ENCODE peak calls at places on chromosome 10, in eight cellular contexts. A, L, S, T, J, Z, D and G are unnamed samples.

GRCh38 chr10:122510326-122510725 is 49.0 kb downstream of the HTRA1 start:
- DNase-seq in J (no peak), D (no peak), L (peak; percentile 14), Z (no peak), A (no peak), S (no peak), T (no peak), G (no peak)

GRCh38 chr10:35795131-35795819 is 153.2 kb upstream of the FZD8 start:
- DNase-seq in L (peak; percentile 19), Z (no peak), J (peak; percentile 15), T (no peak), S (no peak), D (no peak), A (no peak), G (no peak)

GRCh38 chr10:122475130-122475529 is 13.8 kb downstream of the HTRA1 start:
- DNase-seq in J (peak; percentile 79), D (no peak), Z (no peak), L (no peak), T (no peak), A (peak; percentile 42), S (no peak), G (no peak)

GRCh38 chr10:70590663-70591416 is 11.7 kb downstream of the PRF1 start:
- DNase-seq in L (no peak), S (peak; percentile 17), Z (no peak), J (no peak), T (no peak), A (no peak), D (no peak), G (no peak)

GRCh38 chr10:71725998-71726672 is 6.6 kb upstream of the C10orf105 start:
- DNase-seq in L (peak; percentile 62), J (no peak), D (no peak), Z (peak; percentile 52), S (no peak), T (no peak), A (no peak), G (no peak)

GRCh38 chr10:33073641-33074410 is 115.8 kb upstream of the ITGB1 start:
- DNase-seq in A (no peak), D (no peak), Z (no peak), S (no peak), T (no peak), L (peak; percentile 23), J (no peak), G (no peak)

GRCh38 chr10:71713135-71714040 is 6.2 kb downstream of the C10orf105 start:
- DNase-seq in Z (no peak), A (peak; percentile 51), D (no peak), T (peak; percentile 83), J (peak; percentile 85), L (peak; percentile 23), S (peak; percentile 65), G (no peak)

GRCh38 chr10:24731942-24732341 is 8.3 kb upstream of the ARHGAP21 start:
- DNase-seq in T (no peak), Z (no peak), J (no peak), L (no peak), A (no peak), D (no peak), S (no peak), G (no peak)

GRCh38 chr10:120750167-120750566 is 101.0 kb upstream of the WDR11 start:
- DNase-seq in D (no peak), S (no peak), Z (no peak), J (no peak), A (no peak), T (no peak), L (no peak), G (no peak)

GRCh38 chr10:89887830-89888229 is 186.4 kb downstream of the KIF20B start:
- DNase-seq in L (peak; percentile 7), J (no peak), A (no peak), D (no peak), Z (no peak), T (peak; percentile 76), S (no peak), G (no peak)

GRCh38 chr10:88728107-88728763 is 22.2 kb downstream of the LIPK start:
- DNase-seq in Z (peak; percentile 78), L (peak; percentile 37), D (peak; percentile 32), T (peak; percentile 76), A (no peak), J (peak; percentile 13), S (no peak), G (peak; percentile 74)

GRCh38 chr10:23157691-23158369 is 34.3 kb upstream of the PTF1A start:
- DNase-seq in D (no peak), Z (no peak), T (no peak), A (no peak), L (peak; percentile 71), S (no peak), J (no peak), G (no peak)

GRCh38 chr10:98267069-98267893 is 713 bp downstream of the LOXL4 start:
- DNase-seq in T (no peak), D (peak; percentile 44), J (no peak), L (peak; percentile 11), Z (no peak), A (no peak), S (no peak), G (no peak)

GRCh38 chr10:132113206-132113605 is 47.5 kb downstream of the JAKMIP3 start:
- DNase-seq in A (no peak), D (no peak), Z (no peak), S (peak; percentile 17), J (no peak), L (no peak), T (peak; percentile 39), G (no peak)

GRCh38 chr10:89224697-89225443 is 17.8 kb upstream of the CH25H start:
- DNase-seq in Z (peak; percentile 64), D (no peak), A (no peak), S (no peak), T (no peak), J (peak; percentile 53), L (peak; percentile 42), G (no peak)

GRCh38 chr10:52635651-52636050 is 136.9 kb downstream of the MBL2 start:
- DNase-seq in Z (no peak), D (no peak), T (no peak), L (no peak), J (no peak), S (no peak), A (no peak), G (no peak)

GRCh38 chr10:59216178-59216869 is 39.9 kb downstream of the PHYHIPL start:
- DNase-seq in S (no peak), Z (no peak), D (no peak), L (no peak), A (no peak), J (no peak), T (no peak), G (no peak)

GRCh38 chr10:29773675-29774091 is 138.9 kb upstream of the SVIL start:
- DNase-seq in A (no peak), J (no peak), Z (no peak), D (no peak), T (no peak), L (no peak), S (no peak), G (no peak)

GRCh38 chr10:78342787-78343186 is 309.1 kb downstream of the RPS24 start:
- DNase-seq in T (peak; percentile 63), J (no peak), Z (no peak), L (no peak), A (no peak), D (no peak), S (peak; percentile 9), G (peak; percentile 4)

GRCh38 chr10:86349474-86349873 is 17.1 kb downstream of the GRID1 start:
- DNase-seq in J (no peak), S (no peak), A (no peak), D (peak; percentile 6), Z (peak; percentile 69), T (peak; percentile 43), L (peak; percentile 26), G (peak; percentile 59)
- TF ChIP-seq CTCF in J (no peak), S (no peak), A (no peak), D (no peak), Z (peak; percentile 42), T (no peak), L (peak; percentile 50), G (peak; percentile 48)

GRCh38 chr10:13784067-13784466 is 197.3 kb downstream of the PRPF18 start:
- DNase-seq in D (no peak), S (no peak), J (no peak), T (no peak), A (no peak), L (peak; percentile 67), Z (peak; percentile 36), G (no peak)
- TF ChIP-seq CTCF in D (no peak), S (no peak), J (no peak), T (no peak), A (no peak), L (peak; percentile 71), Z (no peak), G (no peak)

GRCh38 chr10:74916283-74916682 is 89.9 kb downstream of the KAT6B start:
- DNase-seq in A (no peak), L (no peak), J (no peak), D (no peak), Z (no peak), S (no peak), T (no peak), G (no peak)

GRCh38 chr10:74912182-74912581 is 85.8 kb downstream of the KAT6B start:
- DNase-seq in D (no peak), A (no peak), L (no peak), Z (no peak), J (no peak), T (no peak), S (no peak), G (no peak)

GRCh38 chr10:74912674-74913073 is 86.3 kb downstream of the KAT6B start:
- DNase-seq in D (no peak), A (no peak), L (no peak), T (no peak), Z (no peak), S (no peak), J (no peak), G (no peak)

GRCh38 chr10:74910604-74911355 is 84.4 kb downstream of the KAT6B start:
- DNase-seq in S (no peak), Z (no peak), A (no peak), J (no peak), T (no peak), L (no peak), D (no peak), G (no peak)

GRCh38 chr10:74913321-74913980 is 87.1 kb downstream of the KAT6B start:
- DNase-seq in T (no peak), A (no peak), Z (no peak), D (no peak), L (no peak), J (no peak), S (no peak), G (no peak)
- TF ChIP-seq CTCF in T (no peak), A (no peak), Z (no peak), D (no peak), L (no peak), J (no peak), S (no peak), G (no peak)

DNA sequence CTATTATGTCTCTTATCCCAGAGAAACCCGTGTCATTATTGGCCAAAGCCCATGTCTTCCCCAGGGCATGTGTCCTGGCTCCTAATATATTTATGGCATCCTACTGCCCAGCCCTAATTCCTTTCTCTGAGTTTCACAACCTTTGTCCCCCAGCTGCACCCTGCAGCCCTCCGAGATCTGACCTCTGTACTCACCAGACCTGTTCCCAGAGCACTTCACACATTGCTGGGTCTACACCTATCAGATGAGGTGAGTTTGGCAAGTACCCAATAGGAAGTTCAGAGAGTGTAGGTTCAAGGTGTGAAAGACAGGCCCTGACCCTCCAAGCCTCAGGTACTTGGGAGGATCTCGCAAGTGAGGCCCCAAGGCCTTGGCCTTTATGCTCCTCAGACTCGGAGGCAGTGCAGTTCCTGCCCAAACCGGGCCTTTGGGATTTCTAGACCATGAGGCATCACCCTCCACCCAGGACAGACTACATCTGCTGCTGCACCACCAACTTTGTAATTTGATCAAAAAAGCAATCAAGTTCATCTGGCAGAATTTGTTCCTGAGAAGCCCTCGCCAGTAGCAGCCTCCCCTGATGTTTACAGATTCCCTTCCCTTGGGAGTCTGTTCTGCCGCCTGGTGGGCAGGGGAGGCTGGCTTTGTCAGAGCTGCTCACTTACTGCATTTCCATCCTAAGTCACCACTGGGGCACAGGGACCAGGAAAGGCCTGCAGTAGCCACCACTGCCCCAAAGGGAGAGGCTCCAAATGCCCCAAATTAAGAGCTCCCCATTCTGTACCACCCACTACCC is 2.2 kb downstream of the CAMK2G start:
- DNase-seq in D (no peak), S (no peak), T (no peak), Z (no peak), A (no peak), J (no peak), L (peak; percentile 42), G (no peak)
- TF ChIP-seq CTCF in D (no peak), S (peak; percentile 25), T (no peak), Z (no peak), A (peak; percentile 6), J (no peak), L (peak; percentile 47), G (no peak)